ENCODE peak calls at places on chromosome 16, in nine cellular contexts. One of them, this sample, is unnamed.

GRCh38 chr16:6864670-6865069 is 468.0 kb upstream of the RBFOX1 start:
- ATAC-seq in RWPE2: no peak
- ATAC-seq in pancreas: no peak
- ATAC-seq in PC-3: no peak
- ATAC-seq in GM12878: no peak
- ATAC-seq in left lung: no peak
- ATAC-seq in CD4-positive, CD25-positive, alpha-beta regulatory T cell: no peak
- ATAC-seq in upper lobe of left lung: no peak
- ATAC-seq in psoas muscle: no peak
- ATAC-seq in this sample: no peak

GRCh38 chr16:3807425-3808123 is 72.9 kb downstream of the CREBBP start:
- ATAC-seq in upper lobe of left lung: no peak
- ATAC-seq in pancreas: no peak
- ATAC-seq in left lung: no peak
- ATAC-seq in PC-3: no peak
- ATAC-seq in RWPE2: no peak
- ATAC-seq in GM12878: peak
- ATAC-seq in CD4-positive, CD25-positive, alpha-beta regulatory T cell: no peak
- ATAC-seq in psoas muscle: no peak
- ATAC-seq in this sample: no peak

GRCh38 chr16:3022697-3023414 is 886 bp downstream of the HCFC1R1 start:
- ATAC-seq in GM12878: peak
- ATAC-seq in psoas muscle: peak
- ATAC-seq in CD4-positive, CD25-positive, alpha-beta regulatory T cell: no peak
- ATAC-seq in upper lobe of left lung: no peak
- ATAC-seq in RWPE2: peak
- ATAC-seq in pancreas: no peak
- ATAC-seq in PC-3: peak
- ATAC-seq in left lung: no peak
- ATAC-seq in this sample: no peak

GRCh38 chr16:1688807-1689560 is 10.9 kb downstream of the JPT2 start:
- ATAC-seq in RWPE2: peak
- ATAC-seq in CD4-positive, CD25-positive, alpha-beta regulatory T cell: no peak
- ATAC-seq in PC-3: peak
- ATAC-seq in left lung: peak
- ATAC-seq in GM12878: no peak
- ATAC-seq in psoas muscle: no peak
- ATAC-seq in pancreas: peak
- ATAC-seq in upper lobe of left lung: peak
- ATAC-seq in this sample: no peak

GRCh38 chr16:46743232-46743719 is 4.9 kb downstream of the MYLK3 start:
- ATAC-seq in psoas muscle: peak
- ATAC-seq in CD4-positive, CD25-positive, alpha-beta regulatory T cell: peak
- ATAC-seq in pancreas: no peak
- ATAC-seq in upper lobe of left lung: no peak
- ATAC-seq in GM12878: peak
- ATAC-seq in RWPE2: no peak
- ATAC-seq in PC-3: no peak
- ATAC-seq in left lung: peak
- ATAC-seq in this sample: peak

GRCh38 chr16:1343428-1344242 is 8.0 kb downstream of the TSR3 start:
- ATAC-seq in pancreas: no peak
- ATAC-seq in psoas muscle: no peak
- ATAC-seq in upper lobe of left lung: no peak
- ATAC-seq in GM12878: no peak
- ATAC-seq in CD4-positive, CD25-positive, alpha-beta regulatory T cell: no peak
- ATAC-seq in RWPE2: no peak
- ATAC-seq in left lung: no peak
- ATAC-seq in PC-3: peak
- ATAC-seq in this sample: no peak

GRCh38 chr16:71528863-71529262 is 2.6 kb downstream of the CHST4 start:
- ATAC-seq in RWPE2: no peak
- ATAC-seq in PC-3: no peak
- ATAC-seq in psoas muscle: no peak
- ATAC-seq in upper lobe of left lung: no peak
- ATAC-seq in CD4-positive, CD25-positive, alpha-beta regulatory T cell: no peak
- ATAC-seq in GM12878: no peak
- ATAC-seq in left lung: no peak
- ATAC-seq in pancreas: no peak
- ATAC-seq in this sample: no peak

GRCh38 chr16:16071631-16072244 is 122.3 kb downstream of the ABCC1 start:
- ATAC-seq in GM12878: no peak
- ATAC-seq in left lung: no peak
- ATAC-seq in PC-3: no peak
- ATAC-seq in upper lobe of left lung: no peak
- ATAC-seq in RWPE2: no peak
- ATAC-seq in psoas muscle: peak
- ATAC-seq in pancreas: peak
- ATAC-seq in CD4-positive, CD25-positive, alpha-beta regulatory T cell: no peak
- ATAC-seq in this sample: no peak

GRCh38 chr16:83420206-83420760 is 387.5 kb upstream of the HSBP1 start:
- ATAC-seq in upper lobe of left lung: no peak
- ATAC-seq in psoas muscle: no peak
- ATAC-seq in GM12878: no peak
- ATAC-seq in CD4-positive, CD25-positive, alpha-beta regulatory T cell: no peak
- ATAC-seq in left lung: no peak
- ATAC-seq in pancreas: no peak
- ATAC-seq in PC-3: no peak
- ATAC-seq in RWPE2: no peak
- ATAC-seq in this sample: no peak

GRCh38 chr16:84597518-84598390 is 20.1 kb downstream of the COTL1 start:
- ATAC-seq in RWPE2: no peak
- ATAC-seq in PC-3: no peak
- ATAC-seq in left lung: peak
- ATAC-seq in GM12878: peak
- ATAC-seq in CD4-positive, CD25-positive, alpha-beta regulatory T cell: no peak
- ATAC-seq in psoas muscle: no peak
- ATAC-seq in pancreas: no peak
- ATAC-seq in upper lobe of left lung: no peak
- ATAC-seq in this sample: no peak

GRCh38 chr16:79008036-79008868 is 592.3 kb downstream of the MAF start:
- ATAC-seq in left lung: no peak
- ATAC-seq in PC-3: no peak
- ATAC-seq in psoas muscle: no peak
- ATAC-seq in RWPE2: peak
- ATAC-seq in upper lobe of left lung: no peak
- ATAC-seq in GM12878: no peak
- ATAC-seq in pancreas: no peak
- ATAC-seq in CD4-positive, CD25-positive, alpha-beta regulatory T cell: no peak
- ATAC-seq in this sample: no peak

GRCh38 chr16:23378256-23378655 is 74.7 kb downstream of the COG7 start:
- ATAC-seq in upper lobe of left lung: no peak
- ATAC-seq in GM12878: no peak
- ATAC-seq in RWPE2: no peak
- ATAC-seq in PC-3: no peak
- ATAC-seq in left lung: no peak
- ATAC-seq in psoas muscle: no peak
- ATAC-seq in CD4-positive, CD25-positive, alpha-beta regulatory T cell: no peak
- ATAC-seq in pancreas: no peak
- ATAC-seq in this sample: no peak

GRCh38 chr16:67459066-67459857 is 21.7 kb downstream of the ATP6V0D1 start:
- ATAC-seq in CD4-positive, CD25-positive, alpha-beta regulatory T cell: no peak
- ATAC-seq in upper lobe of left lung: peak
- ATAC-seq in PC-3: no peak
- ATAC-seq in GM12878: no peak
- ATAC-seq in psoas muscle: peak
- ATAC-seq in pancreas: peak
- ATAC-seq in RWPE2: no peak
- ATAC-seq in left lung: peak
- ATAC-seq in this sample: peak

GRCh38 chr16:3655030-3655790 is 719 bp downstream of the DNASE1 start:
- ATAC-seq in GM12878: no peak
- ATAC-seq in pancreas: peak
- ATAC-seq in CD4-positive, CD25-positive, alpha-beta regulatory T cell: no peak
- ATAC-seq in psoas muscle: no peak
- ATAC-seq in upper lobe of left lung: no peak
- ATAC-seq in left lung: no peak
- ATAC-seq in PC-3: no peak
- ATAC-seq in RWPE2: no peak
- ATAC-seq in this sample: no peak

GRCh38 chr16:70552675-70553074 is 29.1 kb downstream of the SF3B3 start:
- ATAC-seq in CD4-positive, CD25-positive, alpha-beta regulatory T cell: no peak
- ATAC-seq in PC-3: no peak
- ATAC-seq in pancreas: no peak
- ATAC-seq in GM12878: no peak
- ATAC-seq in left lung: no peak
- ATAC-seq in RWPE2: no peak
- ATAC-seq in upper lobe of left lung: no peak
- ATAC-seq in psoas muscle: no peak
- ATAC-seq in this sample: no peak

GRCh38 chr16:8816967-8817662 is 19.5 kb downstream of the PMM2 start:
- ATAC-seq in upper lobe of left lung: no peak
- ATAC-seq in PC-3: no peak
- ATAC-seq in psoas muscle: no peak
- ATAC-seq in RWPE2: no peak
- ATAC-seq in GM12878: no peak
- ATAC-seq in pancreas: no peak
- ATAC-seq in left lung: no peak
- ATAC-seq in CD4-positive, CD25-positive, alpha-beta regulatory T cell: peak
- ATAC-seq in this sample: no peak

GRCh38 chr16:58001781-58002410 is 689 bp downstream of the USB1 start:
- ATAC-seq in left lung: no peak
- ATAC-seq in pancreas: no peak
- ATAC-seq in upper lobe of left lung: no peak
- ATAC-seq in CD4-positive, CD25-positive, alpha-beta regulatory T cell: no peak
- ATAC-seq in PC-3: no peak
- ATAC-seq in RWPE2: no peak
- ATAC-seq in GM12878: peak
- ATAC-seq in psoas muscle: no peak
- ATAC-seq in this sample: no peak

GRCh38 chr16:30931068-30931655 is 7.8 kb downstream of the FBXL19 start:
- ATAC-seq in left lung: no peak
- ATAC-seq in upper lobe of left lung: no peak
- ATAC-seq in PC-3: no peak
- ATAC-seq in GM12878: no peak
- ATAC-seq in CD4-positive, CD25-positive, alpha-beta regulatory T cell: no peak
- ATAC-seq in psoas muscle: no peak
- ATAC-seq in RWPE2: no peak
- ATAC-seq in pancreas: no peak
- ATAC-seq in this sample: no peak

GRCh38 chr16:22177968-22178934 is 15.9 kb downstream of the SDR42E2 start:
- ATAC-seq in pancreas: no peak
- ATAC-seq in psoas muscle: no peak
- ATAC-seq in PC-3: no peak
- ATAC-seq in left lung: no peak
- ATAC-seq in upper lobe of left lung: peak
- ATAC-seq in GM12878: no peak
- ATAC-seq in RWPE2: no peak
- ATAC-seq in CD4-positive, CD25-positive, alpha-beta regulatory T cell: no peak
- ATAC-seq in this sample: no peak

GRCh38 chr16:10296956-10297340 is 88.9 kb upstream of the ATF7IP2 start:
- ATAC-seq in upper lobe of left lung: no peak
- ATAC-seq in GM12878: peak
- ATAC-seq in pancreas: no peak
- ATAC-seq in CD4-positive, CD25-positive, alpha-beta regulatory T cell: no peak
- ATAC-seq in psoas muscle: no peak
- ATAC-seq in left lung: no peak
- ATAC-seq in RWPE2: no peak
- ATAC-seq in PC-3: no peak
- ATAC-seq in this sample: no peak

DNA sequence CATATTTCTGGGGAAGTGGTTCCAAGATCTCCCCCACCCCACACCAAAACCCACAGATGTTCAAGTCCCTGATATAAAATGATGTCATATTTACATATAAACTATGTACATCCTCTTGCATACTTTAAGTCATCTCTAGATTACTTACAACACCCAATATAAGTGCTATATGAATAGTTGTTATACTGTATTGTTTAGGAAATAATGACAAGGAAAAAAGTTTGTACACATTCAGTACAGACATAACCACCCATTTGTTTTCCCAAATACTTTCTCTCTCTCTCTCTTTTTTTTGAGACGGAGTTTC is 11.5 kb downstream of the CFDP1 start:
- ATAC-seq in pancreas: no peak
- ATAC-seq in upper lobe of left lung: no peak
- ATAC-seq in left lung: no peak
- ATAC-seq in RWPE2: no peak
- ATAC-seq in psoas muscle: no peak
- ATAC-seq in GM12878: peak
- ATAC-seq in PC-3: no peak
- ATAC-seq in CD4-positive, CD25-positive, alpha-beta regulatory T cell: no peak
- ATAC-seq in this sample: no peak
- H3K27ac ChIP-seq in pancreas: no peak
- H3K27ac ChIP-seq in upper lobe of left lung: no peak
- H3K27ac ChIP-seq in left lung: no peak
- H3K27ac ChIP-seq in RWPE2: peak
- H3K27ac ChIP-seq in psoas muscle: no peak
- H3K27ac ChIP-seq in GM12878: no peak
- H3K27ac ChIP-seq in PC-3: no peak
- H3K27ac ChIP-seq in CD4-positive, CD25-positive, alpha-beta regulatory T cell: no peak
- H3K27ac ChIP-seq in this sample: no peak

GRCh38 chr16:54632821-54633220 is 297.8 kb upstream of the IRX5 start:
- ATAC-seq in GM12878: no peak
- ATAC-seq in RWPE2: no peak
- ATAC-seq in psoas muscle: no peak
- ATAC-seq in upper lobe of left lung: no peak
- ATAC-seq in pancreas: no peak
- ATAC-seq in left lung: no peak
- ATAC-seq in PC-3: no peak
- ATAC-seq in CD4-positive, CD25-positive, alpha-beta regulatory T cell: no peak
- ATAC-seq in this sample: no peak
- H3K27ac ChIP-seq in GM12878: no peak
- H3K27ac ChIP-seq in RWPE2: no peak
- H3K27ac ChIP-seq in psoas muscle: no peak
- H3K27ac ChIP-seq in upper lobe of left lung: no peak
- H3K27ac ChIP-seq in pancreas: no peak
- H3K27ac ChIP-seq in left lung: no peak
- H3K27ac ChIP-seq in PC-3: no peak
- H3K27ac ChIP-seq in CD4-positive, CD25-positive, alpha-beta regulatory T cell: no peak
- H3K27ac ChIP-seq in this sample: no peak

GRCh38 chr16:65816556-65816955 is 549.9 kb upstream of the CDH5 start:
- ATAC-seq in GM12878: no peak
- ATAC-seq in psoas muscle: no peak
- ATAC-seq in CD4-positive, CD25-positive, alpha-beta regulatory T cell: no peak
- ATAC-seq in pancreas: no peak
- ATAC-seq in upper lobe of left lung: no peak
- ATAC-seq in PC-3: no peak
- ATAC-seq in left lung: no peak
- ATAC-seq in RWPE2: no peak
- ATAC-seq in this sample: no peak
- H3K27ac ChIP-seq in GM12878: no peak
- H3K27ac ChIP-seq in psoas muscle: no peak
- H3K27ac ChIP-seq in CD4-positive, CD25-positive, alpha-beta regulatory T cell: no peak
- H3K27ac ChIP-seq in pancreas: no peak
- H3K27ac ChIP-seq in upper lobe of left lung: no peak
- H3K27ac ChIP-seq in PC-3: no peak
- H3K27ac ChIP-seq in left lung: no peak
- H3K27ac ChIP-seq in RWPE2: no peak
- H3K27ac ChIP-seq in this sample: no peak

DNA sequence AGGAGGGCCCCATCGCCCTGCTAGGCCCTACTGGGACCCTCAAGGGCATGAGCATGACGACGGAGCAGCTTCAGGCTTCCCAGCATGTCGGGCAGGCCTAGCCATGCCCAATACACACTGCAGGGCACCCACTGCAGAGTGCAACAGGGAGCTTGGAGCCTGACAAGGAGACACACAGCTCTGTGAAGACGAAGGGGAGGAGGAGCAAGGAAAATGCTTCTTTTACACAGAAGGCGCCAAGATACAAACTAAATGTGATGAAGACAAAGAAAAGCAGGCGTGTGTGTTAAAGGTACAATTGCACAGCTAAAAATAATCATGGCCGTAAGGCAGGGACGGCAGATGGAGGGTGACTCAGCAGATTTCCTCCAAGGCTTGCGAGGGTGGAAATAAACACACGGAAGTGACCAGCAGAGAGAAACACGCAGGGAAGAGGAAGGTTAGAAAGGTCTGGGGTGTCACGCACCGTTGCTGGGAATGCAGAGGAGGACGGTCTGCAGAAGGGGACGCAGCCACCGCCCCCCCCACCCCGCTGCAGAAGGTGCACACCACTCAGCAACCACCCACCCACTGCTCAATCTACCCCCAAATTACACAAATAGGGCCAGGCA is 108.5 kb downstream of the ZNF778 start:
- ATAC-seq in RWPE2: no peak
- ATAC-seq in left lung: peak
- ATAC-seq in pancreas: peak
- ATAC-seq in PC-3: peak
- ATAC-seq in upper lobe of left lung: peak
- ATAC-seq in psoas muscle: peak
- ATAC-seq in CD4-positive, CD25-positive, alpha-beta regulatory T cell: no peak
- ATAC-seq in GM12878: peak
- ATAC-seq in this sample: peak
- H3K27ac ChIP-seq in RWPE2: peak
- H3K27ac ChIP-seq in left lung: peak
- H3K27ac ChIP-seq in pancreas: no peak
- H3K27ac ChIP-seq in PC-3: peak
- H3K27ac ChIP-seq in upper lobe of left lung: peak
- H3K27ac ChIP-seq in psoas muscle: peak
- H3K27ac ChIP-seq in CD4-positive, CD25-positive, alpha-beta regulatory T cell: peak
- H3K27ac ChIP-seq in GM12878: peak
- H3K27ac ChIP-seq in this sample: peak

This sample was measured in gastroesophageal sphincter.